ENCODE peak calls at places on chromosome 4, in seven cellular contexts. K is CD8-positive, alpha-beta memory T cell; V is effector memory CD4-positive, alpha-beta T cell; I is IMR-90; W is tibial artery; J is ascending aorta; F is lung. U is an unnamed sample.

GRCh38 chr4:150960079-150960478 is 55.0 kb downstream of the LRBA start:
- DNase-seq in W (no peak), I (peak; percentile 37), F (no peak), V (no peak), K (no peak), J (no peak), U (no peak)

GRCh38 chr4:24330198-24330972 is 254.0 kb downstream of the DHX15 start:
- DNase-seq in W (no peak), K (no peak), I (no peak), F (no peak), J (no peak), V (no peak), U (no peak)

GRCh38 chr4:127370495-127371069 is 262.2 kb upstream of the INTU start:
- DNase-seq in V (no peak), F (peak; percentile 53), J (no peak), W (peak; percentile 24), K (no peak), I (peak; percentile 1), U (no peak)

GRCh38 chr4:174934360-174934759 is 16.2 kb downstream of the ADAM29 start:
- DNase-seq in J (no peak), K (no peak), F (no peak), W (no peak), V (no peak), I (no peak), U (no peak)

GRCh38 chr4:122711893-122712292 is 20.6 kb upstream of the BBS12 start:
- DNase-seq in K (no peak), F (no peak), J (no peak), V (no peak), I (no peak), W (no peak), U (no peak)

GRCh38 chr4:25402521-25402920 is 25.5 kb downstream of the ANAPC4 start:
- DNase-seq in J (no peak), I (peak; percentile 66), W (no peak), K (no peak), F (no peak), V (no peak), U (no peak)

GRCh38 chr4:40251366-40251765 is 54.5 kb downstream of the RHOH start:
- DNase-seq in W (no peak), K (no peak), J (no peak), V (no peak), I (no peak), F (no peak), U (no peak)

GRCh38 chr4:78566834-78567501 is 15.4 kb downstream of the ANXA3 start:
- DNase-seq in V (no peak), F (no peak), K (no peak), I (no peak), W (no peak), J (no peak), U (no peak)

GRCh38 chr4:110619401-110620247 is 3.3 kb downstream of the PITX2 start:
- DNase-seq in J (no peak), W (no peak), F (no peak), K (no peak), I (no peak), V (no peak), U (no peak)

GRCh38 chr4:62640296-62640695 is 1440.2 kb downstream of the ADGRL3 start:
- DNase-seq in I (no peak), F (no peak), V (no peak), J (no peak), W (no peak), K (no peak), U (no peak)

DNA sequence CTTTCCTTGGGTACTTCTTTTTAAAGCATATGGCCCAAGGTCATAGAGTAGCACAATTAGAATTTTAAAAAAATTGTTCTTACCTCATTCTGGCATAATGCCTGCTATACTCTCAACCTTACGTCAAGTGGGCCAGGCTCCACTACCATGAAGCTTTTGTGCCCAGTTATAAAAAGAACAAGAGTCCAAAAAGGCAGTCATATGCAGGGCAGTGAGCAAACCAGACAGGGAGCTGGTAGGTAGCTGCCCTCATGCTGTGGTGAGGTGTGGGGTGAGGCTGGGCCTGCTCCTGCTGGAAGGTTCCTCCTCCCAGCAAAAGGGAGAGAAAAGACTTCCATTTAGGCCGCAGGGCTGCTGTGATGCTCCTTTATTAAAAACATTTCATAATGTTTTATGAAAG is 64.4 kb upstream of the UCP1 start:
- DNase-seq in J (no peak), F (no peak), K (no peak), I (no peak), W (no peak), V (no peak), U (no peak)
- H3K27ac ChIP-seq in J (no peak overlapping the region), F (no peak overlapping the region), K (no peak overlapping the region), I (no peak overlapping the region), W (no peak overlapping the region), V (no peak overlapping the region), U (no peak overlapping the region)

DNA sequence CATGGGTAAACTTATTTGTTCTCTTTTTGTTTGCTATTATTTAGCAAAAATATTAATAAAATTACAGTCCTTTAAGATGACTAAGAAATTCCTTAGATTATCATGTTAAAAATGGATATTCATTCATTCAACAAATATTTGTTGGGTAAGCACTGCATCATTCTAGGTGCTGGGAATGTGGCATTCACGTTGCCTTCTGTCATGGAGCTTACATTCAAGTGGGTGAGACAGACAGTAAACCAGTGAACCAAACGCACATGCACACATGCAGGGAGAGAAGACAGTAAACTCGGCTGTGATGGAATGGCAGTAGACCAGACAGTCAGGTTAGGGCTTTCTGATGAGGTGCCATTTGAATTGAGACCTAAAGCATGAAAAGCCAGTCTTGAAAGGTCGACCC is 91.8 kb downstream of the STOX2 start:
- DNase-seq in J (no peak), K (no peak), I (peak; percentile 90), F (no peak), W (no peak), V (no peak), U (no peak)
- H3K4me3 ChIP-seq in J (no peak overlapping the region), K (no peak overlapping the region), I (no peak overlapping the region), F (no peak overlapping the region), W (no peak overlapping the region), V (no peak overlapping the region), U (no peak overlapping the region)

DNA sequence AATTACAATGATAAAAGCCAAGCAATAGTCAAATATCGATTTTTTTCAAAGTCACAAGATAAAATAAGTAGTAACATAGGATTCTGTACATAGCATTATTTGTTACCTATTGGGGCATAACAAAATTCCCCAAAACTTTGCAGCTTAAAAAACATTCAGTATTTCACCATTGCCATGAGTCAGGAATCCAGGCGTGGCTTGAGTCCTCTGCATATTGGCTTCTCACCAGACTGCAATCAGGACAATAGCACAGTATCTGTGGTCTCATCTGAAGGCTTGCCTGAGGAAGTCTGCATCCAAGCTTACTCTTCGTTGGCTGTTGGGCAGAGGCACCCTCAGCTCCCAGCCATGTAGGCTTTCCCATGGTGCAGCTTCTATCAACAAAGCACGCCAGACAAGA is 6.2 kb upstream of the CTBP1 start:
- DNase-seq in J (no peak), V (no peak), F (no peak), I (no peak), K (no peak), W (no peak), U (no peak)
- H3K9me3 ChIP-seq in J (peaks cover 7% of the 10 kb centered on the region), V (no peaks in the 10 kb centered on the region), F (peaks cover 2% of the 10 kb centered on the region), I (peaks cover 36% of the 10 kb centered on the region), K (no peaks in the 10 kb centered on the region), W (no peaks in the 10 kb centered on the region), U (no peaks in the 10 kb centered on the region)

GRCh38 chr4:3708103-3708510 is 58.1 kb upstream of the ADRA2C start:
- DNase-seq in W (peak; percentile 74), F (no peak), K (no peak), I (no peak), V (no peak), J (peak; percentile 94), U (no peak)
- H3K27ac ChIP-seq in W (peak overlapping the region; percentile 88), F (no peak overlapping the region), K (no peak overlapping the region), I (no peak overlapping the region), V (no peak overlapping the region), J (peak overlapping the region; percentile 68), U (no peak overlapping the region)

GRCh38 chr4:142406917-142407501 is 439.1 kb downstream of the INPP4B start:
- DNase-seq in I (no peak), K (peak; percentile 40), J (no peak), V (no peak), F (no peak), W (no peak), U (no peak)
- H3K4me3 ChIP-seq in I (no peak overlapping the region), K (peak overlapping the region; percentile 71), J (peak overlapping the region; percentile 73), V (peak overlapping the region; percentile 59), F (no peak overlapping the region), W (no peak overlapping the region), U (no peak overlapping the region)